ENCODE peak calls at places on chromosomes 5 and 9, in nine cellular contexts. K is A549, U is ovary, H is heart left ventricle, I is spleen, B is body of pancreas, D is endothelial cell of umbilical vein, R is IMR-90, T is stomach. V is an unnamed sample.

GRCh38 chr9:136927343-136928261 is 16.9 kb downstream of the FBXW5 start:
- DNase-seq in I (no peak), U (no peak), B (no peak), T (no peak), R (peak), K (no peak), H (no peak), D (no peak), V (no peak)

GRCh38 chr9:33439731-33440130 is 7.7 kb downstream of the AQP3 start:
- DNase-seq in B (no peak), K (no peak), R (no peak), U (no peak), D (no peak), T (no peak), H (no peak), I (no peak), V (no peak)

GRCh38 chr5:143614831-143615230 is 197.1 kb upstream of the HMHB1 start:
- DNase-seq in R (no peak), T (no peak), I (no peak), D (no peak), H (no peak), K (no peak), U (no peak), B (no peak), V (no peak)

GRCh38 chr9:115637661-115638060 is 515.9 kb upstream of the PAPPA start:
- DNase-seq in I (no peak), H (no peak), D (no peak), T (no peak), B (no peak), U (no peak), K (no peak), R (no peak), V (no peak)

GRCh38 chr9:110687497-110687896 is 18.9 kb downstream of the MUSK start:
- DNase-seq in R (no peak), B (no peak), T (no peak), D (no peak), I (no peak), H (no peak), U (no peak), K (no peak), V (no peak)

GRCh38 chr5:3661755-3662296 is 66.2 kb downstream of the IRX1 start:
- DNase-seq in R (no peak), D (no peak), I (no peak), U (no peak), K (no peak), T (no peak), B (no peak), H (no peak), V (no peak)

GRCh38 chr9:112054916-112055315 is 120.2 kb downstream of the SUSD1 start:
- DNase-seq in R (no peak), D (no peak), K (no peak), I (no peak), T (no peak), H (no peak), B (no peak), U (no peak), V (no peak)

GRCh38 chr5:169805527-169805934 is 168.5 kb downstream of the DOCK2 start:
- DNase-seq in H (no peak), T (no peak), R (peak), B (no peak), U (no peak), I (no peak), D (no peak), K (no peak), V (no peak)

GRCh38 chr5:4080370-4080769 is 484.7 kb downstream of the IRX1 start:
- DNase-seq in T (no peak), R (no peak), U (no peak), I (no peak), H (no peak), K (no peak), B (no peak), D (no peak), V (no peak)

GRCh38 chr9:114119242-114120191 is 20.4 kb upstream of the KIF12 start:
- DNase-seq in T (no peak), B (no peak), U (no peak), K (no peak), D (no peak), I (peak), R (no peak), H (no peak), V (no peak)
- TF ChIP-seq POLR2A in T (no peak), B (no peak), U (no peak), K (no peak), D (no peak), I (no peak), R (no peak), H (no peak), V (no peak)

GRCh38 chr9:34457266-34458012 is 931 bp downstream of the FAM219A start:
- DNase-seq in T (peak), I (peak), U (peak), H (peak), K (peak), B (peak), R (peak), D (peak), V (peak)
- TF ChIP-seq POLR2A in T (no peak), I (no peak), U (no peak), H (no peak), K (no peak), B (peak), R (peak), D (no peak), V (peak)

GRCh38 chr9:35537898-35538297 is 48.0 kb downstream of the RUSC2 start:
- DNase-seq in K (no peak), R (no peak), H (peak), U (peak), I (no peak), B (no peak), T (no peak), D (no peak), V (no peak)

GRCh38 chr9:35533398-35533797 is 43.5 kb downstream of the RUSC2 start:
- DNase-seq in B (no peak), K (no peak), I (no peak), U (no peak), H (no peak), T (no peak), D (no peak), R (peak), V (no peak)

GRCh38 chr9:35540315-35540714 is 50.4 kb downstream of the RUSC2 start:
- DNase-seq in I (no peak), B (no peak), D (no peak), R (no peak), K (no peak), U (no peak), T (no peak), H (no peak), V (no peak)

GRCh38 chr9:35538361-35539234 is 48.7 kb downstream of the RUSC2 start:
- DNase-seq in I (peak), U (peak), B (peak), D (peak), T (peak), K (no peak), H (peak), R (peak), V (no peak)
- TF ChIP-seq POLR2A in I (no peak), U (peak), B (peak), D (peak), T (no peak), K (no peak), H (peak), R (no peak), V (peak)

GRCh38 chr9:131670247-131670681 is 69.6 kb downstream of the RAPGEF1 start:
- DNase-seq in H (peak), I (no peak), U (no peak), D (no peak), K (no peak), R (no peak), T (no peak), B (peak), V (no peak)
- TF ChIP-seq POLR2A in H (no peak), I (no peak), U (no peak), D (no peak), K (no peak), R (no peak), T (no peak), B (peak), V (no peak)

DNA sequence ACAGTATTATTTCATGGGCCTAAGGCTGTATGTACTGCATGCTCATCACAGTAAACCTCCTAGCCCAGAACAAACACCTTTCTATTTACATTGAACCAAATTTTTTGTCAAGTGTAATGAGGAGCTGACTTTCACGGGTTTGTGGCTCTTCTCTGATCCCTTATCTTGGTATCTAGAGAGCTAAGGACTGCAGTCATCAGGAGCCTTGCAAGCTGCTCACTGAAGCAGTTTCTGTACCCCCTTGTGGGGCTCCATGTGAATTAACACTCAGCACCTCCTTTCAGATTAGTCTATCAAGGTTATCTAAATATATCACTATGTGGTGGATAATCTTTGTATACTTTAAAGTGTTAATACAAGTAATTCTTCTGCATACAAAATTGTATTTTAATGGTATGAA is 108.2 kb downstream of the AUH start:
- DNase-seq in T (no peak), U (no peak), K (peak), I (no peak), H (no peak), R (peak), B (no peak), D (no peak), V (no peak)
- TF ChIP-seq POLR2A in T (no peak), U (no peak), K (no peak), I (no peak), H (no peak), R (no peak), B (no peak), D (no peak), V (no peak)

GRCh38 chr9:4984171-4984570 is 901 bp upstream of the JAK2 start:
- DNase-seq in U (no peak), D (no peak), K (peak), H (no peak), T (no peak), R (no peak), B (no peak), I (no peak), V (no peak)

GRCh38 chr9:4983541-4984165 is 1.4 kb upstream of the JAK2 start:
- DNase-seq in K (no peak), I (no peak), B (no peak), T (no peak), H (no peak), U (no peak), D (no peak), R (no peak), V (no peak)

GRCh38 chr9:4986291-4986690 is 1.2 kb downstream of the JAK2 start:
- DNase-seq in U (no peak), H (no peak), B (no peak), T (no peak), D (no peak), I (no peak), R (peak), K (no peak), V (no peak)

GRCh38 chr9:4985376-4986266 is 549 bp downstream of the JAK2 start:
- DNase-seq in H (peak), I (peak), D (peak), R (peak), B (peak), K (no peak), T (peak), U (peak), V (no peak)

GRCh38 chr9:4984571-4985375 is at the start of gene JAK2:
- DNase-seq in I (peak), K (peak), T (peak), H (peak), B (peak), D (peak), R (peak), U (peak), V (peak)
- TF ChIP-seq POLR2A in I (peak), K (peak), T (peak), H (peak), B (peak), D (peak), R (peak), U (peak), V (peak)

GRCh38 chr5:893711-894110 is 1.0 kb downstream of the TRIP13 start:
- DNase-seq in H (no peak), K (no peak), U (no peak), I (no peak), D (no peak), T (no peak), R (no peak), B (no peak), V (no peak)

GRCh38 chr5:891117-891836 is 1.3 kb downstream of the BRD9 start:
- DNase-seq in D (no peak), T (no peak), U (no peak), I (peak), R (no peak), H (no peak), B (no peak), K (peak), V (no peak)

GRCh38 chr5:891837-892389 is 688 bp downstream of the BRD9 start:
- DNase-seq in R (peak), T (no peak), D (peak), B (peak), K (peak), U (no peak), H (no peak), I (no peak), V (peak)

GRCh38 chr5:893137-893506 is 438 bp downstream of the TRIP13 start:
- DNase-seq in U (peak), D (no peak), R (no peak), B (no peak), H (no peak), T (no peak), I (no peak), K (no peak), V (no peak)

GRCh38 chr5:892390-893136 is at the start of the genes BRD9 and TRIP13:
- DNase-seq in H (peak), U (peak), D (peak), I (peak), R (peak), K (peak), T (peak), B (peak), V (peak)
- TF ChIP-seq POLR2A in H (peak), U (peak), D (peak), I (peak), R (peak), K (peak), T (no peak), B (no peak), V (peak)

V was measured in H54.